ENCODE peak calls at places on chromosomes 12 and 14, in nine cellular contexts. Y is A549, O is fibroblast of lung, L is cardiac muscle cell, D is upper lobe of right lung, S is NB4, J is fibroblast of mammary gland, T is heart right ventricle, H is lower lobe of right lung. P is an unnamed sample.

GRCh38 chr12:52914722-52915121 is 9.8 kb upstream of the KRT8 start:
- DNase-seq in J (no peak), D (no peak), L (no peak), S (no peak), O (no peak), Y (no peak), T (no peak), H (no peak), P (no peak)

GRCh38 chr12:111748867-111749266 is 17.9 kb upstream of the ALDH2 start:
- DNase-seq in O (no peak), J (no peak), S (no peak), D (no peak), T (no peak), Y (no peak), H (no peak), L (no peak), P (no peak)

GRCh38 chr12:75816892-75817291 is 214.7 kb downstream of the PHLDA1 start:
- DNase-seq in S (peak; percentile 47), L (peak; percentile 59), H (no peak), J (peak; percentile 95), O (peak; percentile 70), T (no peak), D (no peak), Y (peak; percentile 19), P (no peak)

GRCh38 chr12:121628037-121628436 is 1.7 kb downstream of the ORAI1 start:
- DNase-seq in J (no peak), T (no peak), Y (no peak), L (no peak), O (peak; percentile 20), D (no peak), H (no peak), S (peak; percentile 67), P (peak; percentile 27)

GRCh38 chr12:55720894-55721444 is 776 bp downstream of the RDH5 start:
- DNase-seq in H (peak; percentile 72), D (peak; percentile 78), L (peak; percentile 91), S (peak; percentile 93), O (peak; percentile 95), Y (peak; percentile 57), T (no peak), J (peak; percentile 98), P (no peak)

GRCh38 chr12:122048156-122048555 is 26.5 kb downstream of the BCL7A start:
- DNase-seq in S (peak; percentile 47), D (no peak), O (peak; percentile 84), Y (no peak), T (no peak), H (no peak), J (no peak), L (peak; percentile 66), P (no peak)

GRCh38 chr14:49461529-49462401 is 124.4 kb downstream of the RPS29 start:
- DNase-seq in T (peak; percentile 31), Y (peak; percentile 18), D (no peak), O (peak; percentile 71), S (peak; percentile 79), L (peak; percentile 88), H (no peak), J (peak; percentile 82), P (peak; percentile 85)

GRCh38 chr12:76247026-76247688 is 101.1 kb downstream of the BBS10 start:
- DNase-seq in L (peak; percentile 68), D (no peak), Y (no peak), J (peak; percentile 80), S (no peak), T (no peak), O (peak; percentile 43), H (no peak), P (no peak)

GRCh38 chr12:40717576-40717975 is 25.3 kb downstream of the CNTN1 start:
- DNase-seq in T (no peak), Y (no peak), H (no peak), L (no peak), O (no peak), D (no peak), S (no peak), J (no peak), P (no peak)

GRCh38 chr12:1842183-1842904 is 22.0 kb downstream of the LRTM2 start:
- DNase-seq in L (no peak), Y (no peak), S (peak; percentile 98), O (no peak), T (no peak), J (no peak), H (peak; percentile 48), D (peak; percentile 59), P (no peak)

GRCh38 chr12:81128930-81129554 is 51.2 kb downstream of the ACSS3 start:
- DNase-seq in H (no peak), S (peak; percentile 58), Y (peak; percentile 7), D (no peak), L (peak; percentile 61), O (peak; percentile 51), J (peak; percentile 60), T (peak; percentile 7), P (peak; percentile 54)

GRCh38 chr14:24735984-24736630 is 102.1 kb upstream of the GZMB start:
- DNase-seq in T (no peak), H (no peak), D (no peak), J (no peak), Y (no peak), O (no peak), S (no peak), L (no peak), P (no peak)

DNA sequence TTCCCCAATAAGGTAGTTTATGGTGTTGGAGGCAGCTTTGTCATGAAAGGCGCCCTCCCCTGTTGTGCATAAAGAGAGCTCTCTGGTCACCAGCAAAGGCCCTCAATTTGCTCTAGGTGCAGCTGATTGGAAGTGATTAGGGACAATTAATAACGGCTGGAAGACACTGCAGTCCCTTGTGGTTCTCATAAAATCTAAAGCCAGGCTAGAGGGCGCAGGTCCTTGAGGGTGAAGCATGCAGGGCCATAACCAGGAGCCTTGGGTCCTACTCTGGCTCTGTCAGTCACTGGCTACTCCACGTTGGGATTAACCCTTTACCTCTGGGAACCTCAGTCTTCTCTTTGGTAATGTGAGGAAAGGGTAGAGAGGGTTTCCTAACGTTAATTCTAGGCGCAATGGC is 1.9 kb downstream of the DAAM1 start:
- DNase-seq in O (no peak), Y (peak; percentile 15), T (peak; percentile 29), L (peak; percentile 25), D (no peak), H (no peak), S (peak; percentile 18), J (peak; percentile 20), P (peak; percentile 34)
- TF ChIP-seq CTCF in O (no peak), Y (no peak), T (no peak), L (peak; percentile 24), D (no peak), H (no peak), S (no peak), J (peak; percentile 9), P (peak; percentile 4)

GRCh38 chr14:94387051-94388026 is 1.1 kb downstream of the SERPINA1 start:
- DNase-seq in T (no peak), H (peak; percentile 63), O (no peak), J (no peak), Y (no peak), S (no peak), D (no peak), L (no peak), P (no peak)

GRCh38 chr14:94384342-94384741 is 4.1 kb downstream of the SERPINA1 start:
- DNase-seq in O (no peak), J (no peak), T (no peak), S (no peak), D (no peak), Y (no peak), H (no peak), L (no peak), P (no peak)

GRCh38 chr14:94385553-94386057 is 2.8 kb downstream of the SERPINA1 start:
- DNase-seq in L (no peak), Y (no peak), J (no peak), D (no peak), S (no peak), T (no peak), O (no peak), H (no peak), P (no peak)

GRCh38 chr14:94388027-94388895 is at the start of gene SERPINA1:
- DNase-seq in O (peak; percentile 90), S (no peak), T (no peak), Y (no peak), D (peak; percentile 85), L (no peak), J (peak; percentile 51), H (peak; percentile 70), P (no peak)

GRCh38 chr14:94386085-94387031 is 2.0 kb downstream of the SERPINA1 start:
- DNase-seq in D (no peak), O (no peak), J (no peak), L (no peak), T (no peak), H (no peak), Y (no peak), S (no peak), P (no peak)
- H3K4me3 ChIP-seq in D (peak overlapping the region; percentile 44), O (no peak overlapping the region), J (no peak overlapping the region), L (no peak overlapping the region), T (no peak overlapping the region), H (peak overlapping the region; percentile 52), Y (no peak overlapping the region), S (no peak overlapping the region), P (no peak overlapping the region)

GRCh38 chr14:21846227-21846885 is 172.7 kb upstream of the OR4E1 start:
- DNase-seq in Y (no peak), O (no peak), S (peak; percentile 28), D (no peak), J (peak; percentile 7), H (no peak), T (no peak), L (peak; percentile 17), P (peak; percentile 33)

DNA sequence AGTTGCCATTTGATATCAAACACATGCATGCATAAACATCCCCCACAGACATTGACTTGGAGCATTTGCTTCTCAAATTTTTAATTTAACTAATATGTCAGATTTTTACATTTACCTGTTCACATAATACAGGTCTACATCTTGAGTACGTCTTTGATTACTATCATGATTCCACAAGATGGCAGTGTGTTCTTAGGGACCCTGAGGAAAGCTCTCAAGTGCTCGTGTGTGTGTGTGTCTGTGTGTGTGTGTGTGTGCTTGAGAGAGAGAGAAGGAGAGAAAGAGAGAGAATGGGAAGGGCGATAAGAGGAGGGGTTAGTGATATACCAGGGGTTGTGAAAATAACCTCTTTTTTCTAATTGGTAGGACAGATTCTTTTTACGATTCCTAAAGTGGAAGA is 167.1 kb upstream of the OR4E1 start:
- DNase-seq in Y (no peak), L (no peak), H (no peak), O (no peak), D (no peak), S (no peak), J (no peak), T (no peak), P (peak; percentile 7)
- TF ChIP-seq CTCF in Y (no peak), L (no peak), H (no peak), O (no peak), D (no peak), S (no peak), J (no peak), T (no peak), P (no peak)

GRCh38 chr14:32635103-32635719 is 303.5 kb upstream of the NPAS3 start:
- DNase-seq in D (no peak), Y (no peak), S (no peak), H (no peak), J (peak; percentile 80), L (peak; percentile 64), T (no peak), O (peak; percentile 76), P (no peak)
- H3K4me3 ChIP-seq in D (peak overlapping the region; percentile 27), Y (no peak overlapping the region), S (no peak overlapping the region), H (peak overlapping the region; percentile 27), J (no peak overlapping the region), L (no peak overlapping the region), T (peak overlapping the region; percentile 35), O (no peak overlapping the region), P (no peak overlapping the region)

DNA sequence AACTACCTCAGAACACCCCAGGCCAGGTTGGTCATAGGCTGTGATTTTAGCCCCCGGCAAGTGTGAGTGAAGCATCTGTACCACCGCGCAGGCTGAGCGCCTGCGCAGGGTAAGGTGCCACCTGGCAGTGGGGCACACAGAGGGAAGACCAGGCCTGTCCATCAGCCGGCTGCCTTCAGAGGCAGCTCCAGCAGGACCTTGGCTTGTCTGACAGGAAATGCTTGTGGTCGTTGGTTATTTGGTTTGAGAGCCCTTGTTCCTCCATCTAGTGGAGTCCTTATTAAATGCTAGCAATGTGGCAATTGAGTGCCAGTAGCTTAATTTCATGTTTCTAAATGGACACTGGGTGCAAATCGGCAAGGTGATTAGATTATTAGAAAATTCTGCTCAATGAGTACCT is 27.5 kb downstream of the SLC25A29 start:
- DNase-seq in Y (no peak), D (peak; percentile 72), T (no peak), J (peak; percentile 50), S (peak; percentile 75), O (peak; percentile 74), L (peak; percentile 76), H (peak; percentile 70), P (peak; percentile 54)
- TF ChIP-seq CTCF in Y (no peak), D (peak; percentile 22), T (no peak), J (peak; percentile 24), S (no peak), O (peak; percentile 33), L (peak; percentile 48), H (peak; percentile 16), P (no peak)

P was measured in GM12865.